ENCODE peak calls at places on chromosomes 7 and 10, in four cellular contexts. K is Panc1; M is stimulated activated CD8-positive, alpha-beta memory T cell treated with anti-CD3 and anti-CD28 coated beads, Interleukin-15, amount 100 ng/mL, for 1 hour; U is caudate nucleus. S is an unnamed sample.

GRCh38 chr7:23852988-23853387 is 143.0 kb downstream of the STK31 start:
- DNase-seq in U (no peak), M (no peak), K (no peak), S (no peak)

GRCh38 chr10:11058965-11059364 is 41.3 kb downstream of the CELF2 start:
- DNase-seq in K (no peak), U (no peak), M (no peak), S (no peak)

GRCh38 chr10:43043773-43044394 is 33.0 kb upstream of the RET start:
- DNase-seq in K (no peak), M (no peak), U (no peak), S (no peak)

GRCh38 chr7:95871078-95871848 is 98.9 kb downstream of the DYNC1I1 start:
- DNase-seq in M (no peak), U (peak), K (peak), S (peak)

GRCh38 chr7:49389866-49390265 is 383.6 kb upstream of the VWC2 start:
- DNase-seq in M (no peak), U (no peak), K (no peak), S (no peak)

GRCh38 chr7:84200859-84201258 is 6.3 kb upstream of the SEMA3A start:
- DNase-seq in M (no peak), U (no peak), K (no peak), S (no peak)

GRCh38 chr10:87782721-87783120 is 35.3 kb downstream of the ATAD1 start:
- DNase-seq in U (no peak), K (no peak), M (no peak), S (no peak)

GRCh38 chr7:51311166-51311565 is 5.4 kb downstream of the COBL start:
- DNase-seq in U (no peak), M (no peak), K (no peak), S (no peak)

GRCh38 chr7:291302-292092 is 1.5 kb downstream of the FOXL3 start:
- DNase-seq in M (no peak), U (no peak), K (no peak), S (no peak)

GRCh38 chr7:43646603-43647313 is 63.9 kb downstream of the STK17A start:
- DNase-seq in M (no peak), U (no peak), K (no peak), S (no peak)

GRCh38 chr7:35619863-35620262 is 75.1 kb downstream of the HERPUD2 start:
- DNase-seq in M (no peak), K (no peak), U (no peak), S (no peak)

GRCh38 chr7:136969776-136970175 is 101.3 kb downstream of the CHRM2 start:
- DNase-seq in K (no peak), M (no peak), U (no peak), S (no peak)

GRCh38 chr10:79358811-79359210 is 11.5 kb downstream of the PPIF start:
- DNase-seq in U (no peak), M (no peak), K (no peak), S (no peak)

GRCh38 chr10:16674147-16674703 is 143.0 kb downstream of the RSU1 start:
- DNase-seq in M (no peak), K (peak), U (no peak), S (no peak)

GRCh38 chr7:47685712-47686376 is 103.9 kb upstream of the TNS3 start:
- DNase-seq in K (no peak), M (no peak), U (no peak), S (no peak)

GRCh38 chr7:95468071-95468470 is 17.7 kb upstream of the ASB4 start:
- DNase-seq in U (no peak), K (no peak), M (no peak), S (no peak)

GRCh38 chr7:144975882-144976281 is 140.0 kb upstream of the TPK1 start:
- DNase-seq in U (no peak), K (no peak), M (no peak), S (no peak)

GRCh38 chr7:89021741-89022140 is 226.2 kb upstream of the TEX47 start:
- DNase-seq in M (no peak), U (no peak), K (no peak), S (no peak)

GRCh38 chr7:5699951-5700384 is 81.5 kb downstream of the RNF216 start:
- DNase-seq in U (peak), M (peak), K (no peak), S (no peak)